ENCODE peak calls at places on chromosome 18, in five cellular contexts. O is GM23248, V is uterus, B is tibial nerve, Y is colonic mucosa. T is an unnamed sample. For H3K27me3, the result is how much of the 10 kb centered on the place peaks cover.

GRCh38 chr18:59582395-59582794 is 114.8 kb downstream of the CCBE1 start:
- DNase-seq in O (no peak), V (no peak), B (no peak), Y (no peak), T (no peak)

GRCh38 chr18:69985239-69985638 is 37.6 kb upstream of the CD226 start:
- DNase-seq in O (no peak), V (no peak), B (no peak), Y (no peak), T (no peak)

GRCh38 chr18:832085-832681 is 20.1 kb upstream of the YES1 start:
- DNase-seq in O (no peak), V (no peak), B (no peak), Y (peak), T (no peak)

GRCh38 chr18:6205706-6206105 is 209.0 kb downstream of the L3MBTL4 start:
- DNase-seq in O (peak), V (no peak), B (no peak), Y (no peak), T (no peak)

GRCh38 chr18:53375641-53376040 is 848.8 kb downstream of the MBD2 start:
- DNase-seq in O (no peak), V (no peak), B (no peak), Y (no peak), T (no peak)

GRCh38 chr18:43800584-43800983 is 523.3 kb upstream of the SYT4 start:
- DNase-seq in O (no peak), V (no peak), B (no peak), Y (no peak), T (no peak)

GRCh38 chr18:8329186-8329771 is 280.0 kb upstream of the RAB12 start:
- DNase-seq in O (peak), V (no peak), B (no peak), Y (no peak), T (no peak)

GRCh38 chr18:36638224-36638623 is 190.6 kb downstream of the TPGS2 start:
- DNase-seq in O (no peak), V (no peak), B (no peak), Y (no peak), T (no peak)

GRCh38 chr18:68781224-68781623 is 16.7 kb upstream of the CCDC102B start:
- DNase-seq in O (no peak), V (no peak), B (no peak), Y (no peak), T (no peak)

GRCh38 chr18:363327-364115 is 95.7 kb upstream of the THOC1 start:
- DNase-seq in O (peak), V (peak), B (no peak), Y (no peak), T (no peak)

GRCh38 chr18:76374330-76375281 is 120.4 kb downstream of the ZNF516 start:
- DNase-seq in O (no peak), V (no peak), B (no peak), Y (no peak), T (no peak)

GRCh38 chr18:65409266-65409665 is 341.5 kb upstream of the CDH7 start:
- DNase-seq in O (no peak), V (no peak), B (no peak), Y (no peak), T (no peak)

DNA sequence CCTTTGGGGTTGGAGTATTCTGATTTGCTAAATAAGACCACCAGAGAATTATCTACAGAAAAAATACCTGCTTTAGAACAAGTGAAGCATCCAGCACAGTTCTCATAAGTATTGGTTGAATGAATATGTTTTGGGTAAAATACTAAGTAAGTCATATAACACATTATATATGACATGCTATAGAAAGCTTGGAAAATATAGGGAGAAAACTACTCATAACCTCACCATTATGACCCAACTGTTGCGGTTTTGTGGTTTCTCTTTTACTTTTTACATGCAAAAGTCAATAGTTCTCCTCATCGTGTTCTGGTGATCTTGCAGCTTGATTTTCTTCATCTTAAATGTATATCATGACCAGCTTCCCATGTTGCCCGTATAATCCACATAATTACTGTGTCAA is 66.2 kb downstream of the DIPK1C start:
- DNase-seq in O (no peak), V (no peak), B (no peak), Y (no peak), T (no peak)
- H3K27me3 ChIP-seq in O (under half), V (under half), B (under half), Y (under half), T (under half)

DNA sequence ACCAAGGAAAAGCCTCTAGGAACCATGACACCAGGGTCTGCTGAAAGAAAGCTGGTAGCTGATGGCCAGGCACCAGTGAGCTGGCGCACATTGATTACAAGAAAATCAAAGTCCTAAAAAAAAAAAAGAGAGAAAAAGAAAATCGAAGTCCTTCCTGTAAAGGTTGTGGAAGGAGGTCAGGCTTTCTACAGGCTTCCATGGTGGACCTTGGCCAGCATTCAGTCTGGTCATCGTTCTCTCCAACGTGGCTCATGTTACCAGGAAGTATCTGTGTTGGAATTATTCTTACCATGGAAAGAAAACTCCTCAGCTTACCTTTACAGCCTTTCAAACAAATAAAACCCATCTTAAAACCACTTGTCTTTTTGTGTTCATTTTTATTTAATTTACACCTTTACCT is 65.6 kb downstream of the CYB5A start:
- DNase-seq in O (no peak), V (no peak), B (no peak), Y (no peak), T (no peak)
- H3K4me3 ChIP-seq in O (no peak), V (no peak), B (no peak), Y (no peak), T (no peak)

DNA sequence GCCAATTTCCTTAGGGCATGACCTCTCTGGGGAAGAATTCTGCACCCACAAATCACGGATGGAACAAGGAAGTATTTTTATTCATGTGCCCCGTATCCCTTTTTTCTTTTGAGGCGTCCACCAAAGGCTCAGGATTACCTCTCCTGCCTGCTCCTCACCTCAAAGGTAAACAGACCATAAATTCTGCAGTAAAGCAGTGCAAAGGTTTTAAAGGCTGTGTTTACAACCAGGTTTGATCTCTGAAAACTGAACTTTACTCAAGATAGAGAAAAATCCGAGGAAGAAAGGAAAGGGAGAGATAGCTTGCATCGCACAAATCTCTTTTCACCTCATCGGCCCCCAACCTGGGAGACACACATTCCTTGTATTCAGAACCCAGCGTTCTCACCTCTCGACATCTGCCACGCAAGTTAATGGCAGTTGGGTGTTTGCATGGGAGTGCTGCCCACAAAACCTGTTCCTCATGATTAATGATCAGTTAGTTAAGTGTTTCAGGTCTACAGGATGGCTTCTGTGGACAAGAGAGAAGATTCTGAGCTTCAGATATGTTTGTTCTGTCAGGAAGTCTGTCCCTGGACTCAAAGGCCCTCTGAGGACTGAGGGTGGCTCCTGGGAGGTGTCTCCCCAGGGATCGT is 72.5 kb downstream of the GATA6 start:
- DNase-seq in O (no peak), V (no peak), B (no peak), Y (peak), T (no peak)
- H3K27me3 ChIP-seq in O (half or more), V (under half), B (under half), Y (under half), T (under half)

DNA sequence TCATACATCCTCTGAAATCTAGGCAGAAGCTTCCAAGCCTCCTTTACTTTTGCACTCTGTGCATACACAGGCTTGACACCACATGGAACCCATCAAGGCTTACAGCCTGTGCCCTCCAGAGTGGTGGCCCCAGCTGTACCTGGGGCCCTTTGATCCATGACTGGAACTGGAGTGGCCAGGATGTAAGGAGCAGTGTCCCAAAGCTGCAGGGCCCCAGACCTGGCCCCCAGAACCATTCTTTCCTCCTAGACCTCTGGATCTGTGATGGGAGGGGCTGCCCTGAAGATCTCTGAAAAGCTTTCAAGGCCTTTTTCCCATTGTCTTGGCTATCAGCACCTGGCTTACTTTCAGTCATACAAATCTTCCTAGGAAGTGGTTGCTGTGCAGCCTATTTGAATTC is 63.1 kb upstream of the NOL4 start:
- DNase-seq in O (no peak), V (no peak), B (no peak), Y (no peak), T (no peak)
- H3K4me3 ChIP-seq in O (no peak), V (no peak), B (no peak), Y (no peak), T (no peak)

DNA sequence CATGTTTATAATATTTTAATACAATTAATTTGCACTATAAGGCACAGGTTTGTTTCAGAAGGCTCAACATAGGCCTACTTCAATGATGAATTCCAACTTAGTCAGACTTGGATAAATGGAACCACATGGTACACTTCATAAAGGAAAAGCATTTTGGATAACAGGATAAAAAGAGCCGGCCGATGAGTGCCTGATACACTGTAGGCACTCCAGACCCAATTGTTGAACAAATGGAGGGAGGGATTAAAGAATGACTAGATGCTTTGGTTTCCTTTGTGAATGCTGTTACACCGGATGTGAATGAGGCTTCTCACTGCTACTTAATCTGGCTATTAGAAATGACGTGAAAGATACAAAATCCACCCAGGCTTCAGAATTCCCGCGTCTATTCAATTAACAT is 104.1 kb upstream of the KCTD1 start:
- DNase-seq in O (no peak), V (no peak), B (no peak), Y (no peak), T (no peak)
- H3K27me3 ChIP-seq in O (under half), V (under half), B (under half), Y (under half), T (under half)

DNA sequence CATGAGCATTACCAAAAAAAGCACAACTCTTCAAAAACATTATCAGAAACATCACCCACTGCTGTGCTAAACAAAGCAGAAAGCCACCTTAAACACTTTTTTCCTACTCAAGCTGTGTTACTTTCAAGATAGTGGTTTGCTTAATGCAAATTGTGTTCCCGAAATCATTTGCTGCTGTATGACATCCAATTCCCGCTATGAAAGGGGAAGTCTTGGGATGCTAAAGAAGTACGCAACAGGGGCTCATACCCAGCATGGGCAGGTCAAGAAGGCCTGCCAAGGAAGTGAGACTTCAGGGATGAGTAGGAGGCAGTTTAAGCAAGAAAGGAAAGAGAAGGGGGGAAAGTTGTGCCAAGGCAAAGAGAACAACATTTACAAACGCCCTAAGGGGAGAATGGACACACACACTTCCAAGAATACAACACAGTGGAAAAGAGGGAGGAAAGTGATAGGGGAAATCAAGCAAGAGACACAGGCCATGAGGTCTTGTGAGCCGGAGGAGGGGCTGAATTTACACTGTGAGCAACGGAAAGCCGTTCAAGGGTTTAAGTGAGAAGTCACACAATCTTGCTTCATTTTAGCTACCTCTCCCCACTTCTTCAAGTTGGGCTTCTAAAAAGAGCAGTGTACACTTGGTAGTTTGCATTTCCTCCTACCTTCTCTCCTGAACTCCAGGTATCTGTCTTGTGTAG is 4.1 kb downstream of the PTPN2 start:
- DNase-seq in O (no peak), V (no peak), B (no peak), Y (no peak), T (no peak)
- H3K4me3 ChIP-seq in O (no peak), V (no peak), B (no peak), Y (no peak), T (no peak)

DNA sequence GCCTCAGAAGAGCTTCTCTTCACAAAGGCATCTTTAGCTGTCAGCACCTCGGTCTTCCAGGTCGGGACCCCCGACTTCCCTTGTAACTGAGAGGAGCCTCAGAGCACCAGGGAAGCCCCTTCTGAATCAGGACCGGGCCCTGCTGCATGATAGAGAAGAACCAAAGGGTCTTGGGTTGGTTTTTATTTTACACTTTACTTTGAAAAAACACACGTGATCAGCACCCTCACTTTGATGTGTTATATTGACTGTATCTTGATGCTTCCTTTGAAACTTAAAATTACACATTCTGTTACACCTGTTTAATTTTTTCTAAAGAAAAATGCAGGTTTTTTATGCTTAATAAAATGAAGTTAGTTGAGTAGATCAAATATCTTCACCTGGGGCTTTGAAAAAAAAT is 202.3 kb downstream of the FAM210A start:
- DNase-seq in O (no peak), V (no peak), B (no peak), Y (no peak), T (no peak)
- H3K27me3 ChIP-seq in O (under half), V (under half), B (under half), Y (under half), T (under half)

DNA sequence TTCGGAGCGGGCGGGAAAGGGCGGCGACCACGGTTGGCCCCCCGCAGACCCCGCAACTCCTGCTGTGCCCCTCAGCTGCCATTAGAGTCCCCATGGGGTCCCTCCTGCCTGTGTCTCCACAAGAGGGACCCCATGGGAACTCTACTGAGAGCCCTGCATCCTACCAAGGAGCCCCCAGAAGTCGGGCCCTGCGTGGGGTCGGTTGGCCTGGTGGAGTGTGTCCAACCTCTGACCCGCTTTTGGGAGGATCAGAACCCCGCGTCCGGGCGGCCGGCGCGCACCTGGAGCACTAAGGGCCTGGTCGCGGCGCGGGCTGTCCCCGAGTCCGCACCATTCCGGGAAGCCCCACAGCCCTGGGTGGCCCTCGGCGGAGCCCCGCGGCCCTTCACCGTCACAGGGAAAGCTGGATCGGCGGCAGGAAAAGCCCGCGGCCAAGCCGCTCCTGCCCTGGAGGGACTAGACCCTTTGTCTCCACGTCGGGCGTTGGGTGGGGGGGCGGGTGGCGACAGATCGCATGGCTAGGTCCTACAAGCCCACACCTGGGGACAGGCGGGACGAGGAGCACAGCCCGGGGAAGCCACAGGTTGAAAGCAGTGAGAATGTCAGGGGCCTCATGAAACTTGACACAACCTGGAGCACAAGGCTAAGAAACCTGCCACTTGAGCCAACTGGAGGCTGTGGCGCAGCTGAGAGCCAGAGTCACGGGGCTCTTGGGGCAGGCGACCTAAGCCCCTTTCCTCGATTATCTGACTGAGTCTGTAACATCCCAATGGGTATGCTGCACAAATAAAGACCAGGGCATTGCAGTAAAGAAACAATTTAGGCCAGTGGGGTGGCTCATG is 11.2 kb upstream of the CXXC1 start:
- DNase-seq in O (no peak), V (no peak), B (no peak), Y (no peak), T (no peak)
- H3K4me3 ChIP-seq in O (peak), V (peak), B (peak), Y (peak), T (peak)

T was measured in thoracic aorta.